ENCODE peak calls at places on chromosome 18, in six cellular contexts. G is glomerular endothelial cell; Y is stimulated activated CD4-positive, alpha-beta T cell treated with anti-CD3 and anti-CD28 coated beads, Interleukin-4, amount 100 ng/mL, for 24 hours; Q is activated T-cell treated with anti-CD3 and anti-CD28 coated beads, Interleukin-2, amount 50 U/mL, for 24 hours; U is NAMALWA; L is NCI-H748 treated with DMSO at 0.1 percent for 48 hours. Z is an unnamed sample.

GRCh38 chr18:49691177-49691608 is 122.1 kb downstream of the ACAA2 start:
- DNase-seq in G (peak), Y (no peak), Q (no peak), U (no peak), L (no peak), Z (no peak)

GRCh38 chr18:35084494-35085449 is 43.6 kb downstream of the MAPRE2 start:
- DNase-seq in G (no peak), Y (no peak), Q (no peak), U (no peak), L (no peak), Z (no peak)

GRCh38 chr18:54950221-54950620 is 9.0 kb downstream of the CCDC68 start:
- DNase-seq in G (no peak), Y (no peak), Q (no peak), U (no peak), L (peak), Z (no peak)

GRCh38 chr18:21117385-21118135 is 5.9 kb upstream of the ROCK1 start:
- DNase-seq in G (no peak), Y (no peak), Q (no peak), U (no peak), L (no peak), Z (no peak)

GRCh38 chr18:69222089-69222488 is 178.6 kb upstream of the DOK6 start:
- DNase-seq in G (no peak), Y (no peak), Q (no peak), U (no peak), L (no peak), Z (no peak)

GRCh38 chr18:46156124-46156745 is 52.0 kb downstream of the HAUS1 start:
- DNase-seq in G (no peak), Y (peak), Q (peak), U (no peak), L (no peak), Z (peak)

GRCh38 chr18:30967701-30968100 is 74.8 kb downstream of the DSC3 start:
- DNase-seq in G (no peak), Y (no peak), Q (no peak), U (no peak), L (no peak), Z (no peak)

GRCh38 chr18:8140841-8141501 is 468.3 kb upstream of the RAB12 start:
- DNase-seq in G (no peak), Y (no peak), Q (no peak), U (no peak), L (no peak), Z (no peak)

GRCh38 chr18:51038110-51038509 is 8.1 kb downstream of the SMAD4 start:
- DNase-seq in G (no peak), Y (no peak), Q (no peak), U (no peak), L (no peak), Z (no peak)

GRCh38 chr18:7760967-7761946 is 194.1 kb downstream of the PTPRM start:
- DNase-seq in G (no peak), Y (no peak), Q (no peak), U (no peak), L (no peak), Z (no peak)

GRCh38 chr18:26052497-26052896 is 37.9 kb downstream of the SS18 start:
- DNase-seq in G (no peak), Y (no peak), Q (no peak), U (no peak), L (no peak), Z (no peak)

GRCh38 chr18:48419268-48420022 is 10.3 kb upstream of the ZBTB7C start:
- DNase-seq in G (no peak), Y (no peak), Q (no peak), U (peak), L (no peak), Z (no peak)

GRCh38 chr18:79420033-79420745 is 24.5 kb downstream of the NFATC1 start:
- DNase-seq in G (no peak), Y (no peak), Q (no peak), U (no peak), L (no peak), Z (peak)

GRCh38 chr18:6605115-6605869 is 124.2 kb upstream of the ARHGAP28 start:
- DNase-seq in G (no peak), Y (no peak), Q (no peak), U (no peak), L (no peak), Z (no peak)

GRCh38 chr18:3816601-3817363 is 366.8 kb downstream of the TGIF1 start:
- DNase-seq in G (peak), Y (no peak), Q (no peak), U (no peak), L (no peak), Z (no peak)

GRCh38 chr18:51433881-51434280 is 236.4 kb upstream of the MEX3C start:
- DNase-seq in G (no peak), Y (no peak), Q (no peak), U (no peak), L (no peak), Z (no peak)

GRCh38 chr18:41881285-41881684 is 73.7 kb upstream of the PIK3C3 start:
- DNase-seq in G (no peak), Y (no peak), Q (no peak), U (no peak), L (no peak), Z (no peak)

GRCh38 chr18:35983818-35984217 is 11.3 kb downstream of the RMP24 start:
- DNase-seq in G (no peak), Y (no peak), Q (no peak), U (no peak), L (no peak), Z (no peak)

GRCh38 chr18:35474884-35475283 is 22.9 kb downstream of the INO80C start:
- DNase-seq in G (no peak), Y (no peak), Q (no peak), U (no peak), L (no peak), Z (no peak)

GRCh38 chr18:6891788-6892187 is 162.3 kb downstream of the ARHGAP28 start:
- DNase-seq in G (no peak), Y (no peak), Q (no peak), U (no peak), L (no peak), Z (no peak)

GRCh38 chr18:11820697-11821096 is 30.5 kb upstream of the CHMP1B start:
- DNase-seq in G (no peak), Y (no peak), Q (no peak), U (no peak), L (no peak), Z (no peak)

GRCh38 chr18:1104265-1104792 is 199.7 kb downstream of the ADCYAP1 start:
- DNase-seq in G (no peak), Y (no peak), Q (no peak), U (no peak), L (no peak), Z (no peak)

GRCh38 chr18:48002933-48003365 is 72.5 kb upstream of the SMAD2 start:
- DNase-seq in G (peak), Y (no peak), Q (no peak), U (no peak), L (no peak), Z (no peak)

GRCh38 chr18:22455425-22456150 is 37.9 kb upstream of the CTAGE1 start:
- DNase-seq in G (no peak), Y (no peak), Q (no peak), U (no peak), L (no peak), Z (no peak)

GRCh38 chr18:9095297-9096012 is 7.0 kb upstream of the NDUFV2 start:
- DNase-seq in G (no peak), Y (peak), Q (peak), U (no peak), L (no peak), Z (peak)

GRCh38 chr18:2914185-2914584 is 67.4 kb downstream of the EMILIN2 start:
- DNase-seq in G (no peak), Y (no peak), Q (no peak), U (no peak), L (no peak), Z (no peak)

GRCh38 chr18:10705291-10705690 is 179.5 kb downstream of the NAPG start:
- DNase-seq in G (no peak), Y (no peak), Q (no peak), U (no peak), L (no peak), Z (no peak)

GRCh38 chr18:24530630-24531111 is 70.2 kb downstream of the HRH4 start:
- DNase-seq in G (peak), Y (no peak), Q (no peak), U (no peak), L (no peak), Z (peak)

GRCh38 chr18:79211844-79212243 is 142.7 kb downstream of the ATP9B start:
- DNase-seq in G (no peak), Y (no peak), Q (no peak), U (no peak), L (no peak), Z (no peak)

GRCh38 chr18:78407456-78407823 is 572.2 kb upstream of the SALL3 start:
- DNase-seq in G (no peak), Y (no peak), Q (no peak), U (no peak), L (peak), Z (no peak)